ENCODE peak calls at places on chromosome 15, in ten cellular contexts. P is OCI-M1, S is GM20000, E is ACHN, H is HTR-8/SVneo, K is NCI-H446, I is BJ, X is neuronal stem cell, L is left ventricle myocardium superior, Y is A673. M is an unnamed sample.

GRCh38 chr15:101000271-101000681 is 81.1 kb downstream of the LRRK1 start:
- DNase-seq in X (no peak), Y (no peak), E (no peak), H (no peak), I (peak; percentile 31), P (no peak), S (no peak), L (no peak), K (no peak), M (no peak)

GRCh38 chr15:68366314-68366713 is 65.6 kb downstream of the ITGA11 start:
- DNase-seq in P (no peak), Y (peak; percentile 28), E (no peak), K (no peak), H (no peak), S (no peak), I (no peak), X (no peak), L (no peak), M (no peak)

GRCh38 chr15:96369351-96369750 is 38.9 kb downstream of the NR2F2 start:
- DNase-seq in P (no peak), K (no peak), Y (no peak), L (no peak), I (no peak), S (no peak), E (no peak), H (no peak), X (no peak), M (no peak)

GRCh38 chr15:34001536-34001935 is 33.2 kb downstream of the CHRM5 start:
- DNase-seq in H (no peak), Y (no peak), X (no peak), E (no peak), I (peak; percentile 28), K (no peak), P (no peak), L (no peak), S (no peak), M (no peak)

GRCh38 chr15:74604983-74605809 is 10.4 kb upstream of the CLK3 start:
- DNase-seq in P (no peak), L (no peak), X (no peak), S (no peak), H (no peak), I (no peak), E (no peak), Y (no peak), K (no peak), M (no peak)

GRCh38 chr15:74997161-74997942 is 2.0 kb downstream of the SCAMP5 start:
- DNase-seq in X (no peak), Y (no peak), L (no peak), E (no peak), I (no peak), K (no peak), P (no peak), S (no peak), H (no peak), M (no peak)

GRCh38 chr15:85582719-85583089 is 202.3 kb downstream of the AKAP13 start:
- DNase-seq in E (no peak), I (no peak), X (no peak), K (no peak), L (peak; percentile 68), S (peak; percentile 57), P (peak; percentile 95), H (no peak), Y (no peak), M (no peak)

GRCh38 chr15:56693761-56694160 is 39.5 kb downstream of the ZNF280D start:
- DNase-seq in Y (no peak), H (no peak), I (no peak), X (no peak), E (no peak), P (no peak), L (no peak), K (no peak), S (no peak), M (no peak)

GRCh38 chr15:80783275-80783674 is 4.1 kb downstream of the CEMIP start:
- DNase-seq in P (no peak), L (no peak), K (no peak), X (no peak), S (no peak), E (no peak), H (no peak), I (no peak), Y (no peak), M (no peak)

GRCh38 chr15:90581771-90582471 is 52.2 kb downstream of the CRTC3 start:
- DNase-seq in E (no peak), Y (no peak), L (no peak), H (no peak), I (no peak), K (no peak), S (no peak), X (no peak), P (peak; percentile 60), M (no peak)

GRCh38 chr15:22794621-22795167 is 8.2 kb downstream of the NIPA1 start:
- DNase-seq in X (no peak), K (no peak), P (no peak), L (no peak), I (no peak), S (no peak), E (no peak), H (no peak), Y (no peak), M (no peak)

GRCh38 chr15:39869251-39869650 is 50.8 kb downstream of the GPR176 start:
- DNase-seq in K (no peak), P (no peak), I (no peak), H (no peak), L (no peak), X (no peak), S (no peak), E (no peak), Y (no peak), M (no peak)

GRCh38 chr15:67914537-67915373 is 74.9 kb upstream of the RNU6-1 start:
- DNase-seq in Y (no peak), L (peak; percentile 72), I (no peak), H (no peak), S (no peak), K (peak; percentile 75), P (no peak), X (peak; percentile 38), E (no peak), M (peak; percentile 21)

GRCh38 chr15:84765675-84766074 is 17.3 kb downstream of the ZNF592 start:
- DNase-seq in H (no peak), K (no peak), Y (no peak), L (no peak), I (no peak), E (no peak), S (no peak), P (no peak), X (no peak), M (no peak)

GRCh38 chr15:75177360-75178071 is 24.2 kb upstream of the C15orf39 start:
- DNase-seq in K (peak; percentile 73), H (no peak), X (no peak), P (no peak), S (no peak), I (no peak), L (peak; percentile 28), E (no peak), Y (no peak), M (no peak)

GRCh38 chr15:101006931-101007687 is 88.0 kb downstream of the LRRK1 start:
- DNase-seq in S (peak; percentile 77), I (no peak), K (peak; percentile 71), Y (peak; percentile 90), H (peak; percentile 86), E (peak; percentile 79), P (peak; percentile 80), L (peak; percentile 80), X (peak; percentile 72), M (peak; percentile 76)

GRCh38 chr15:48893311-48893710 is 15.4 kb downstream of the EID1 start:
- DNase-seq in P (no peak), E (no peak), Y (no peak), I (no peak), S (no peak), H (no peak), L (no peak), K (peak; percentile 9), X (no peak), M (no peak)

GRCh38 chr15:98231696-98232440 is 271.4 kb downstream of the ARRDC4 start:
- DNase-seq in H (no peak), K (no peak), P (no peak), I (peak; percentile 3), E (no peak), Y (no peak), S (no peak), L (no peak), X (no peak), M (no peak)

GRCh38 chr15:99454941-99455795 is 110.6 kb upstream of the MEF2A start:
- DNase-seq in S (no peak), P (peak; percentile 32), L (peak; percentile 93), I (peak; percentile 77), E (peak; percentile 88), X (no peak), Y (no peak), K (no peak), H (peak; percentile 90), M (peak; percentile 72)